ENCODE peak calls at places on chromosomes 13 and 19, in nine cellular contexts. S is GM23338, A is neural progenitor cell, Z is K562, K is A673, T is GM23248, J is PC-3, R is fibroblast of lung, Q is GM12878. W is an unnamed sample.

GRCh38 chr19:54186934-54187381 is 2.4 kb downstream of the MBOAT7 start:
- DNase-seq in S (no peak), A (no peak), Z (no peak), K (no peak), T (no peak), J (no peak), R (no peak), Q (no peak), W (no peak)

GRCh38 chr19:49590071-49590970 is 661 bp upstream of the PRR12 start:
- DNase-seq in S (peak; percentile 100), A (peak; percentile 99), Z (peak; percentile 97), K (peak; percentile 99), T (peak; percentile 98), J (peak; percentile 99), R (peak; percentile 96), Q (peak; percentile 91), W (peak; percentile 93)

GRCh38 chr13:21672811-21673591 is 2.1 kb downstream of the FGF9 start:
- DNase-seq in S (no peak), A (peak; percentile 20), Z (no peak), K (no peak), T (peak; percentile 20), J (no peak), R (no peak), Q (no peak), W (no peak)

GRCh38 chr13:28059214-28059613 is 41.2 kb downstream of the FLT3 start:
- DNase-seq in S (peak; percentile 83), A (peak; percentile 62), Z (peak; percentile 44), K (peak; percentile 31), T (peak; percentile 45), J (peak; percentile 54), R (peak; percentile 18), Q (no peak), W (peak; percentile 16)

GRCh38 chr13:51759240-51759639 is 44.7 kb downstream of the DHRS12 start:
- DNase-seq in S (no peak), A (no peak), Z (no peak), K (no peak), T (peak; percentile 47), J (no peak), R (peak; percentile 54), Q (no peak), W (no peak)

GRCh38 chr13:98273824-98274786 is 97.0 kb upstream of the RNF113B start:
- DNase-seq in S (peak; percentile 71), A (peak; percentile 78), Z (no peak), K (peak; percentile 78), T (no peak), J (no peak), R (peak; percentile 37), Q (no peak), W (no peak)

GRCh38 chr13:47426126-47426849 is 529.4 kb upstream of the HTR2A start:
- DNase-seq in S (no peak), A (no peak), Z (no peak), K (no peak), T (peak; percentile 96), J (peak; percentile 81), R (peak; percentile 97), Q (no peak), W (peak; percentile 24)

GRCh38 chr13:113211774-113212173 is 2.4 kb downstream of the CUL4A start:
- DNase-seq in S (peak; percentile 78), A (peak; percentile 51), Z (no peak), K (peak; percentile 56), T (no peak), J (peak; percentile 19), R (no peak), Q (no peak), W (no peak)

GRCh38 chr13:30593001-30593400 is 24.7 kb upstream of the USPL1 start:
- DNase-seq in S (no peak), A (no peak), Z (no peak), K (no peak), T (no peak), J (no peak), R (no peak), Q (no peak), W (no peak)

GRCh38 chr13:34547929-34548328 is 394.1 kb upstream of the NBEA start:
- DNase-seq in S (no peak), A (no peak), Z (no peak), K (no peak), T (no peak), J (no peak), R (no peak), Q (no peak), W (no peak)

GRCh38 chr13:32894589-32895001 is 121.6 kb upstream of the KL start:
- DNase-seq in S (no peak), A (no peak), Z (no peak), K (no peak), T (peak; percentile 85), J (peak; percentile 74), R (no peak), Q (no peak), W (peak; percentile 74)

GRCh38 chr13:112657850-112658445 is 31.9 kb upstream of the ATP11A start:
- DNase-seq in S (no peak), A (no peak), Z (no peak), K (peak; percentile 72), T (peak; percentile 47), J (peak; percentile 63), R (peak; percentile 28), Q (no peak), W (peak; percentile 81)

GRCh38 chr13:32116210-32116609 is 84.6 kb downstream of the FRY start:
- DNase-seq in S (no peak), A (no peak), Z (no peak), K (no peak), T (no peak), J (no peak), R (no peak), Q (no peak), W (no peak)

GRCh38 chr19:46659151-46660007 is 1.6 kb downstream of the DACT3 start:
- DNase-seq in S (peak; percentile 78), A (peak; percentile 77), Z (peak; percentile 92), K (peak; percentile 33), T (peak; percentile 53), J (no peak), R (no peak), Q (no peak), W (no peak)

DNA sequence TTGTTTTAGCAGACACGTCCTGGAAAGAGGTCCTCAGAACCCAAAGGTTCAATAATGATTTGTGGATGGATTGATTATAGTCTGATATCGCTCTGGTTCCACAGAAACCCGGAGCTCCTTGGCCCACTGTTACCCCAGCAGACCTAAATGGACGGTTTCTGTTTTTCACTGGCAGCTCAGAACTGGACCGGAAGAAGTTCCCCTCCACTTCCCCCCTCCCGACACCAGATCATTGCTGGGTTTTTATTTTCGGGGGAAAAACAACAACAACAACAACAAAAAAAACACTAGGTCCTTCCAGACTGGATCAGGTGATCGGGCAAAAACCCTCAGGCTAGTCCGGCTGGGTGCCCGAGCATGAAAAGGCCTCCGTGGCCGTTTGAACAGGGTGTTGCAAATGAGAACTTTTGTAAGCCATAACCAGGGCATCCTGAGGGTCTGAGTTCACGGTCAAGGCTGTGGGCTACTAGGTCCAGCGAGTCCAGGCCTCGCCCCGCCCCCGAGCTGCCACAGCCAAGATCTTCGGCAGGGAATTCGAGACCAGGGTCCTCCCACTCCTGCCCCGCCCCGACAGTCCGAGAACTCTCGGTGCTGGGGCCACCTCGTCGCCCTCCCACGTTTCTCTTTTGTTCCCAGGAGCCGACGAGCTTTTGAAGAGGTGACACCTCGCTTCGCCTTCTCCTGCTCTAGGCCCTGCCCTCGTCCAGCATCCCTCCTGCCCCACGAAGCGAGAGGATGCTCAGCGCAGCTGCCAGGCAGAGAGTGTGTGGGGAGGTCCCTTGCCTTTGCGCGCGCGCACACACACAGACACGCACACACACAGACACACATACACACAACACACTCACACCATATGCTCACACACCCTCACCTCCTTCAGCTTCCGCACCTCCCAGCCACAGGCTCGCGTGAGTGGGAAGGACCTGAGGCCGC is 8.7 kb downstream of the ZIC2 start:
- DNase-seq in S (peak; percentile 63), A (peak; percentile 63), Z (no peak), K (peak; percentile 59), T (no peak), J (no peak), R (no peak), Q (no peak), W (no peak)
- TF ChIP-seq EZH2 in S (no peak), A (no peak), Z (no peak), K (no peak), T (no peak), J (no peak), R (peak; percentile 88), Q (no peak), W (peak; percentile 26)

GRCh38 chr19:10517361-10517759 is at the start of gene S1PR5:
- DNase-seq in S (peak; percentile 68), A (peak; percentile 54), Z (peak; percentile 46), K (peak; percentile 24), T (peak; percentile 54), J (no peak), R (no peak), Q (no peak), W (no peak)

GRCh38 chr19:10518444-10519361 is 1.5 kb upstream of the S1PR5 start:
- DNase-seq in S (peak; percentile 40), A (peak; percentile 23), Z (no peak), K (no peak), T (no peak), J (no peak), R (no peak), Q (no peak), W (no peak)

GRCh38 chr19:10516064-10516385 is 1.2 kb downstream of the S1PR5 start:
- DNase-seq in S (no peak), A (no peak), Z (no peak), K (no peak), T (no peak), J (no peak), R (no peak), Q (no peak), W (no peak)

GRCh38 chr19:10517760-10518443 is 655 bp upstream of the S1PR5 start:
- DNase-seq in S (peak; percentile 57), A (peak; percentile 39), Z (peak; percentile 62), K (peak; percentile 45), T (peak; percentile 62), J (peak; percentile 41), R (no peak), Q (no peak), W (no peak)

GRCh38 chr19:10516671-10517286 is 468 bp downstream of the S1PR5 start:
- DNase-seq in S (peak; percentile 44), A (no peak), Z (no peak), K (no peak), T (peak; percentile 48), J (no peak), R (no peak), Q (no peak), W (peak; percentile 50)
- TF ChIP-seq EZH2 in S (no peak), A (no peak), Z (no peak), K (no peak), T (no peak), J (no peak), R (peak; percentile 28), Q (no peak), W (no peak)

GRCh38 chr19:3585301-3586123 is at the start of gene GIPC3:
- DNase-seq in S (peak; percentile 49), A (no peak), Z (peak; percentile 48), K (no peak), T (no peak), J (no peak), R (no peak), Q (no peak), W (no peak)
- TF ChIP-seq EZH2 in S (no peak), A (peak; percentile 87), Z (no peak), K (no peak), T (no peak), J (no peak), R (peak; percentile 58), Q (no peak), W (no peak)

DNA sequence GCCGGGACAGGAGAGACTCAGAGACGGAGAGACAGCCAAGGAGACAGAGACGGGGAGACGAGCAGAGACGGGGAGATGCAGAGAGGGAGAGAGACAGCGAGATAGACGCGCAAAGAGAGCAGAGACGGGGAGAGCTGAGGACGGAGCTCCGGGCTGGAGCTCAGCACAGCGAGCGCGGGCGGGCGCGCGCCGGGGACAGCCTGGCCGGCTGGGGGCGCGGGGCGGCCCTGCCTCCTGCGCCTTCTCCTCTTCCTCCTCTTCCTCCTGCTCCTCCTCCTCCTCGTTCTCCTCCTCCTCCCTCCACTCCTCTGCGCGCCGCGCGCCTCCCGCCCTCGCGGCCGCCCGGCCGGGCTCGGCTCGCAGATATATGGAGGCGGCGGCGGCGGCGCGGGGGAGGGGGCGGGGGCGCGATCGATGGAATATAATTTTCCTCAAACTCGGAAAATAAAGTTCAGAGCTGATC is at the start of gene ERFL:
- DNase-seq in S (peak; percentile 50), A (peak; percentile 52), Z (peak; percentile 69), K (no peak), T (peak; percentile 51), J (no peak), R (no peak), Q (no peak), W (no peak)
- TF ChIP-seq EZH2 in S (peak; percentile 82), A (peak; percentile 80), Z (no peak), K (no peak), T (peak; percentile 16), J (no peak), R (no peak), Q (no peak), W (peak; percentile 27)

W was measured in mammary epithelial cell.